ENCODE peak calls at places on chromosomes 16 and 17, in nine cellular contexts. Z, C, X, W, T, R, G, S and V are unnamed samples.

GRCh38 chr17:47622179-47622549 is 27.6 kb upstream of the KPNB1 start:
- DNase-seq in T (no peak), Z (no peak), S (no peak), W (no peak), R (no peak), C (no peak), G (no peak), X (no peak), V (no peak)

GRCh38 chr17:4304417-4305027 is 40.7 kb upstream of the ANKFY1 start:
- DNase-seq in S (peak), T (no peak), Z (peak), G (peak), X (peak), R (peak), C (peak), W (peak), V (no peak)

GRCh38 chr17:12549499-12549901 is 116.2 kb upstream of the MYOCD start:
- DNase-seq in W (no peak), R (no peak), Z (no peak), T (no peak), G (no peak), X (no peak), C (no peak), S (no peak), V (no peak)

GRCh38 chr17:74759941-74760340 is 11.5 kb downstream of the NHERF1 start:
- DNase-seq in S (no peak), C (no peak), W (no peak), X (no peak), T (no peak), Z (no peak), G (no peak), R (no peak), V (no peak)

GRCh38 chr17:40538019-40538935 is 27.0 kb downstream of the CCR7 start:
- DNase-seq in T (no peak), X (no peak), W (peak), R (no peak), C (no peak), G (peak), S (no peak), Z (no peak), V (peak)

GRCh38 chr17:82023447-82024241 is 539 bp downstream of the LRRC45 start:
- DNase-seq in T (no peak), X (no peak), R (no peak), Z (peak), C (no peak), W (no peak), G (peak), S (no peak), V (no peak)

GRCh38 chr17:31753011-31753410 is 106.0 kb downstream of the COPRS start:
- DNase-seq in Z (no peak), S (no peak), X (no peak), T (no peak), G (no peak), C (no peak), R (no peak), W (no peak), V (no peak)

GRCh38 chr16:57000271-57001025 is 11.1 kb downstream of the NLRC5 start:
- DNase-seq in G (peak), C (peak), T (peak), X (no peak), W (peak), S (no peak), R (no peak), Z (no peak), V (peak)

GRCh38 chr16:15044286-15044685 is 11.6 kb downstream of the NTAN1 start:
- DNase-seq in X (no peak), C (no peak), Z (no peak), S (no peak), T (no peak), R (no peak), W (no peak), G (no peak), V (no peak)

GRCh38 chr16:48133455-48134226 is 22.2 kb downstream of the ABCC12 start:
- DNase-seq in T (no peak), S (peak), X (no peak), G (no peak), C (no peak), Z (no peak), R (no peak), W (no peak), V (no peak)

GRCh38 chr16:78608305-78608776 is 508.9 kb downstream of the WWOX start:
- DNase-seq in X (no peak), S (no peak), T (no peak), Z (no peak), G (no peak), W (no peak), C (no peak), R (no peak), V (no peak)

GRCh38 chr17:16906670-16907069 is 65.2 kb downstream of the TNFRSF13B start:
- DNase-seq in T (no peak), R (no peak), X (no peak), G (no peak), W (no peak), S (no peak), Z (no peak), C (no peak), V (no peak)

GRCh38 chr16:75550211-75550662 is 5.8 kb downstream of the TMEM231 start:
- DNase-seq in C (no peak), G (peak), W (peak), R (peak), X (no peak), Z (no peak), T (no peak), S (no peak), V (no peak)

GRCh38 chr16:4463522-4464163 is 10.8 kb downstream of the NMRAL1 start:
- DNase-seq in X (no peak), C (no peak), R (no peak), Z (no peak), W (no peak), G (no peak), T (no peak), S (no peak), V (no peak)

GRCh38 chr16:81071816-81072215 is 5.2 kb downstream of the C16orf46 start:
- DNase-seq in W (no peak), R (no peak), S (no peak), G (no peak), X (peak), Z (no peak), C (no peak), T (no peak), V (no peak)

GRCh38 chr17:71501716-71502115 is 619.1 kb upstream of the SOX9 start:
- DNase-seq in T (no peak), X (no peak), G (no peak), W (no peak), C (no peak), S (no peak), Z (no peak), R (no peak), V (no peak)

GRCh38 chr17:31397256-31397939 is 5.9 kb downstream of the RAB11FIP4 start:
- DNase-seq in X (no peak), G (no peak), T (peak), W (no peak), C (no peak), R (no peak), Z (no peak), S (no peak), V (peak)